ENCODE peak calls at places on chromosomes 5 and 9, in seven cellular contexts. One of them, this sample, is unnamed.
A peak's percentile ranks its signal among the peaks of the same experiment; 100 is the strongest.

GRCh38 chr9:129321511-129322021 is 143.5 kb upstream of the IER5L start:
- DNase-seq in heart right ventricle: no peak
- DNase-seq in CD8-positive, alpha-beta T cell: no peak
- DNase-seq in spleen: no peak
- DNase-seq in Panc1: no peak
- DNase-seq in tibial artery: peak; percentile 21
- DNase-seq in thoracic aorta: no peak
- DNase-seq in this sample: peak; percentile 48

GRCh38 chr9:123640792-123641222 is 284.8 kb downstream of the CRB2 start:
- DNase-seq in thoracic aorta: no peak
- DNase-seq in spleen: no peak
- DNase-seq in Panc1: no peak
- DNase-seq in tibial artery: no peak
- DNase-seq in heart right ventricle: no peak
- DNase-seq in CD8-positive, alpha-beta T cell: no peak
- DNase-seq in this sample: no peak

GRCh38 chr9:121930970-121931369 is 162.1 kb downstream of the TTLL11 start:
- DNase-seq in heart right ventricle: no peak
- DNase-seq in tibial artery: no peak
- DNase-seq in spleen: no peak
- DNase-seq in Panc1: no peak
- DNase-seq in CD8-positive, alpha-beta T cell: no peak
- DNase-seq in thoracic aorta: no peak
- DNase-seq in this sample: no peak

GRCh38 chr5:43290726-43291125 is 22.5 kb downstream of the HMGCS1 start:
- DNase-seq in CD8-positive, alpha-beta T cell: no peak
- DNase-seq in thoracic aorta: no peak
- DNase-seq in tibial artery: no peak
- DNase-seq in Panc1: no peak
- DNase-seq in heart right ventricle: no peak
- DNase-seq in spleen: no peak
- DNase-seq in this sample: no peak

GRCh38 chr5:57738306-57738705 is 255.7 kb upstream of the ACTBL2 start:
- DNase-seq in heart right ventricle: no peak
- DNase-seq in Panc1: no peak
- DNase-seq in spleen: no peak
- DNase-seq in CD8-positive, alpha-beta T cell: no peak
- DNase-seq in tibial artery: no peak
- DNase-seq in thoracic aorta: no peak
- DNase-seq in this sample: no peak

GRCh38 chr5:127832057-127832456 is 128.9 kb downstream of the CCDC192 start:
- DNase-seq in thoracic aorta: no peak
- DNase-seq in spleen: no peak
- DNase-seq in heart right ventricle: no peak
- DNase-seq in Panc1: no peak
- DNase-seq in tibial artery: no peak
- DNase-seq in CD8-positive, alpha-beta T cell: no peak
- DNase-seq in this sample: no peak

GRCh38 chr9:116860509-116861120 is 173.5 kb downstream of the TRIM32 start:
- DNase-seq in spleen: no peak
- DNase-seq in tibial artery: peak; percentile 63
- DNase-seq in CD8-positive, alpha-beta T cell: no peak
- DNase-seq in heart right ventricle: peak; percentile 52
- DNase-seq in thoracic aorta: peak; percentile 8
- DNase-seq in Panc1: peak; percentile 32
- DNase-seq in this sample: peak; percentile 68

GRCh38 chr9:122382901-122383850 is 12.4 kb downstream of the PTGS1 start:
- DNase-seq in Panc1: no peak
- DNase-seq in CD8-positive, alpha-beta T cell: no peak
- DNase-seq in thoracic aorta: no peak
- DNase-seq in tibial artery: no peak
- DNase-seq in spleen: no peak
- DNase-seq in heart right ventricle: no peak
- DNase-seq in this sample: no peak

GRCh38 chr9:81719972-81720371 is 30.6 kb upstream of the TLE1 start:
- DNase-seq in CD8-positive, alpha-beta T cell: no peak
- DNase-seq in Panc1: no peak
- DNase-seq in thoracic aorta: no peak
- DNase-seq in heart right ventricle: no peak
- DNase-seq in tibial artery: no peak
- DNase-seq in spleen: no peak
- DNase-seq in this sample: no peak

GRCh38 chr5:61177070-61177469 is 14.8 kb upstream of the SMIM15 start:
- DNase-seq in heart right ventricle: no peak
- DNase-seq in CD8-positive, alpha-beta T cell: no peak
- DNase-seq in thoracic aorta: no peak
- DNase-seq in Panc1: no peak
- DNase-seq in tibial artery: no peak
- DNase-seq in spleen: no peak
- DNase-seq in this sample: no peak

GRCh38 chr9:37645903-37646506 is 4.7 kb upstream of the FRMPD1 start:
- DNase-seq in spleen: no peak
- DNase-seq in tibial artery: no peak
- DNase-seq in heart right ventricle: no peak
- DNase-seq in Panc1: no peak
- DNase-seq in CD8-positive, alpha-beta T cell: no peak
- DNase-seq in thoracic aorta: no peak
- DNase-seq in this sample: no peak

GRCh38 chr5:149895416-149896345 is 48.9 kb downstream of the PDE6A start:
- DNase-seq in spleen: no peak
- DNase-seq in tibial artery: no peak
- DNase-seq in CD8-positive, alpha-beta T cell: no peak
- DNase-seq in thoracic aorta: no peak
- DNase-seq in Panc1: no peak
- DNase-seq in heart right ventricle: no peak
- DNase-seq in this sample: no peak

GRCh38 chr5:97276721-97277120 is 93.7 kb upstream of the RIOK2 start:
- DNase-seq in thoracic aorta: no peak
- DNase-seq in tibial artery: no peak
- DNase-seq in spleen: no peak
- DNase-seq in heart right ventricle: no peak
- DNase-seq in Panc1: no peak
- DNase-seq in CD8-positive, alpha-beta T cell: no peak
- DNase-seq in this sample: no peak

GRCh38 chr9:71357346-71357745 is 235.9 kb upstream of the TRPM3 start:
- DNase-seq in heart right ventricle: no peak
- DNase-seq in spleen: no peak
- DNase-seq in CD8-positive, alpha-beta T cell: no peak
- DNase-seq in tibial artery: no peak
- DNase-seq in thoracic aorta: no peak
- DNase-seq in Panc1: no peak
- DNase-seq in this sample: no peak

GRCh38 chr9:88813810-88814209 is 177.5 kb upstream of the S1PR3 start:
- DNase-seq in heart right ventricle: no peak
- DNase-seq in spleen: no peak
- DNase-seq in CD8-positive, alpha-beta T cell: no peak
- DNase-seq in tibial artery: no peak
- DNase-seq in Panc1: no peak
- DNase-seq in thoracic aorta: no peak
- DNase-seq in this sample: no peak

GRCh38 chr9:88810826-88811225 is 180.4 kb upstream of the S1PR3 start:
- DNase-seq in heart right ventricle: no peak
- DNase-seq in tibial artery: no peak
- DNase-seq in CD8-positive, alpha-beta T cell: no peak
- DNase-seq in spleen: no peak
- DNase-seq in thoracic aorta: no peak
- DNase-seq in Panc1: no peak
- DNase-seq in this sample: no peak

GRCh38 chr9:88814521-88815101 is 176.7 kb upstream of the S1PR3 start:
- DNase-seq in tibial artery: peak; percentile 74
- DNase-seq in spleen: no peak
- DNase-seq in thoracic aorta: peak; percentile 56
- DNase-seq in CD8-positive, alpha-beta T cell: no peak
- DNase-seq in Panc1: no peak
- DNase-seq in heart right ventricle: peak; percentile 77
- DNase-seq in this sample: no peak

GRCh38 chr9:88811511-88811910 is 179.8 kb upstream of the S1PR3 start:
- DNase-seq in heart right ventricle: no peak
- DNase-seq in CD8-positive, alpha-beta T cell: no peak
- DNase-seq in Panc1: no peak
- DNase-seq in tibial artery: no peak
- DNase-seq in spleen: no peak
- DNase-seq in thoracic aorta: no peak
- DNase-seq in this sample: no peak

DNA sequence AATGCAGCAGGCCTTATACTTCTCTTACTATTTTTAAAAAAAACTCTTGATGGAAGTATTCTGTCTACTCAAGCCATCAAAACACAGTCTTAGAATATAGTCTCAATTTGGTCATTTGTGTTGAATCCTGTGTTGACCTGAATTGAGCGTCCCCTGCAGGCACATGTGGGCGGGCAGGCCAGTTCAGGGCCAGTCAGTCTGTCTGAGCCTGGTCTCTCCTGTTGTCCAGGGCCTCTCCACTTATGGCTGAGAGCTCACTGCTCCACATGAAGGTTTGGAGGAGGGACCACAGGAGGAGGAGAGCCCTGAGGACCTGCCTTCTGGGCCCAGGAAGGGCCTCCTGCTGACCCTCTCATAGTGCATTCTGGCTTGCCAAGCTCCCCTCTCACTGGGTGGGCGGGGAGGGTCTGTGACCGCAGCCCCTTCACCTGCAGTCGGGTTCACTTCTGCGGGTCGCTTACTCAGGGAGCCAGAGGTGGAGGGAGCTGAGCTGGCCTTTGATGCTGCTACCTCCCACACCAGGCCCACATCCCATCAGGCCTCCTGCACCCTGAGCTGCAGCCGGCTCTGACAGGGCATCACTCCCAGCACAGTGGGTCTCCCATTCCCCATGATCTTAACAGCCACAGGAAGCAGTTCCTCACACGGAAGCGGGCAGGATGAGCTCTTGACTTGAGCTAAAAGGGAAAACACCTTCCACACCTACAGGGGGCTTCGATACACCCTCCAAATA is 178.2 kb upstream of the S1PR3 start:
- DNase-seq in heart right ventricle: no peak
- DNase-seq in Panc1: no peak
- DNase-seq in tibial artery: no peak
- DNase-seq in CD8-positive, alpha-beta T cell: no peak
- DNase-seq in spleen: no peak
- DNase-seq in thoracic aorta: no peak
- DNase-seq in this sample: no peak
- TF ChIP-seq CTCF in heart right ventricle: no peak
- TF ChIP-seq CTCF in Panc1: no peak
- TF ChIP-seq CTCF in tibial artery: no peak
- TF ChIP-seq CTCF in CD8-positive, alpha-beta T cell: no peak
- TF ChIP-seq CTCF in spleen: no peak
- TF ChIP-seq CTCF in thoracic aorta: no peak
- TF ChIP-seq CTCF in this sample: no peak

GRCh38 chr5:158873115-158873514 is 226.6 kb downstream of the EBF1 start:
- DNase-seq in thoracic aorta: no peak
- DNase-seq in Panc1: no peak
- DNase-seq in heart right ventricle: no peak
- DNase-seq in CD8-positive, alpha-beta T cell: no peak
- DNase-seq in spleen: no peak
- DNase-seq in tibial artery: no peak
- DNase-seq in this sample: no peak
- H3K4me1 ChIP-seq in thoracic aorta: peaks cover 79% of the 10 kb centered on the region
- H3K4me1 ChIP-seq in Panc1: no peaks in the 10 kb centered on the region
- H3K4me1 ChIP-seq in heart right ventricle: no peaks in the 10 kb centered on the region
- H3K4me1 ChIP-seq in CD8-positive, alpha-beta T cell: peaks cover 13% of the 10 kb centered on the region
- H3K4me1 ChIP-seq in spleen: peaks cover 5% of the 10 kb centered on the region
- H3K4me1 ChIP-seq in tibial artery: peaks cover 46% of the 10 kb centered on the region
- H3K4me1 ChIP-seq in this sample: no peaks in the 10 kb centered on the region

DNA sequence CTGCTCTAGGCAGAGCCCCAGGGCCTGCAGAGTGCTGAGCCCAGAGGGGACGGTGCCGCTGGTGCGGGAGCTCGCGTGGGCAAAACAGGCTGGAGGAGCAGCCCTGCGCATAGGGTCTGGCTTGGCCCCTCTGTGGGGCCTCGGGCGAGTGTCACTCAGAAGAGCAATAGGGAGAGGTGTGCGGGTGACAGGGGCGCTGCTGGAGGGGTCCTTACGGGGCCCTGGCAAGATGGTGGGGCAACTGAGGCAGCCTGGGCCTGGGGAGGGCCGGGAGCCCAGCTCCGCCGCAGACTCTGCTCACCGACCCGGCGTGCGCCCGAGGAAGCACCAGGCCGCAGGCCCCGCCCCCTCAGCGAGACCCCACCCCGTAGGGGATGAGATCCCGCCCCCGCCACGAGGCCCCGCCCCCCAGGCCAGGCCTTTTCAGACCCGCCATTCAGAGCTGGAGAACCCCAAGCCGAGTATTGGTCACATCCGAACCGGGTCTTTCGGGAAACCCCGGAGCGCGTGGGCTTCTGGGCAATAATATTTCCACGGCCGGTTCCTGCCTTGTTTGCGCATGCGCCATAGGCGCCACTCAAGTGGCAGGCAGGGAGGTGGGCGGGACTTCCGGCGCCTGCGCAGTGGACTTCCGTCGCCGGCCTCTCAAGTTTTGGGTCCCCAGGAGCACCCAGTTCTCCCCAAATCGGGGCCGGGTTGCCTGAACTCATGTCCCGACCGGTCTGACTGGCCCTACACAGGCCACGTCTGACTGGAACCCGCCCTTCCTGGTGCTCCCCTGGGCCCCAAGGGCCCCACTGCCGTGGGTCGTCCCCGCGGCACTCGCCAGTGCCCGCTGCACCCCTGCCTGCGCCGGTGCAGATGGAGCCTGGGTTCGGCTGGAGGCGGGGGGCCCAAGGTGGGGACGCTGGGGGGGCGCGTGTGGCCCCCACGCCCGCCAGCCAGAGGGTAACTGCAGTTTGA is 1.3 kb upstream of the RNF208 start:
- DNase-seq in tibial artery: peak; percentile 97
- DNase-seq in heart right ventricle: peak; percentile 98
- DNase-seq in CD8-positive, alpha-beta T cell: peak; percentile 97
- DNase-seq in Panc1: peak; percentile 88
- DNase-seq in thoracic aorta: peak; percentile 93
- DNase-seq in spleen: peak; percentile 99
- DNase-seq in this sample: peak; percentile 99
- H3K4me3 ChIP-seq in tibial artery: peak overlapping the region; percentile 81
- H3K4me3 ChIP-seq in heart right ventricle: peak overlapping the region; percentile 76
- H3K4me3 ChIP-seq in CD8-positive, alpha-beta T cell: peak overlapping the region; percentile 88
- H3K4me3 ChIP-seq in Panc1: peak overlapping the region; percentile 67
- H3K4me3 ChIP-seq in thoracic aorta: peak overlapping the region; percentile 83
- H3K4me3 ChIP-seq in spleen: peak overlapping the region; percentile 61
- H3K4me3 ChIP-seq in this sample: peak overlapping the region; percentile 70

DNA sequence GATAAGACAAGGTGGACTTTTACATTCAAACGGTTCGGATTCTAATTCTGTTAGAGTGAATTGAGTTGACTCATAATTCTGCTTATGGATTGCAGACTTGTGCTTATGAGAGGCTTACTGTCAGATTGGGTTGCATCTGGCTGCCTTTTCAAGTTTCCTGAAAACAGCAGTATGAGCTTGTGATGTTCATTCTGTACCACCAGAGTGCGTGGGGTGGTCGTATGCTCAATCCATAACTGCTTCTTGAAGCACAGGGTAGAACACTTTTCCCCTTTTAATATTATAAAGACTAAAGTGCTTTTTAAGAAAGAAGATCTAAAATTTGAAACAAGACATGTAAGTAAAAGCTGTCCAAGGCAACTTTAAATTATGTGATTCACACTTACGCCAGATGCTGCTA is 253.2 kb upstream of the ARRDC3 start:
- DNase-seq in heart right ventricle: no peak
- DNase-seq in CD8-positive, alpha-beta T cell: no peak
- DNase-seq in tibial artery: no peak
- DNase-seq in Panc1: no peak
- DNase-seq in thoracic aorta: no peak
- DNase-seq in spleen: no peak
- DNase-seq in this sample: no peak
- TF ChIP-seq CTCF in heart right ventricle: no peak
- TF ChIP-seq CTCF in CD8-positive, alpha-beta T cell: no peak
- TF ChIP-seq CTCF in tibial artery: no peak
- TF ChIP-seq CTCF in Panc1: peak; percentile 34
- TF ChIP-seq CTCF in thoracic aorta: no peak
- TF ChIP-seq CTCF in spleen: no peak
- TF ChIP-seq CTCF in this sample: no peak